ENCODE peak calls at places on chromosomes 1 and 21, in six cellular contexts. L is astrocyte of the cerebellum, S is breast epithelium, V is AG10803, G is thoracic aorta, U is sigmoid colon. Z is an unnamed sample.

GRCh38 chr1:233230011-233230410 is 65.5 kb downstream of the PCNX2 start:
- DNase-seq in U (no peak), G (no peak), L (no peak), V (no peak), S (no peak), Z (peak; percentile 64)

GRCh38 chr1:236220473-236220872 is 61.3 kb downstream of the ERO1B start:
- DNase-seq in U (no peak), L (no peak), G (no peak), S (no peak), V (no peak), Z (no peak)

GRCh38 chr1:197685785-197686184 is 89.5 kb downstream of the DENND1B start:
- DNase-seq in V (peak; percentile 6), G (no peak), S (no peak), L (no peak), U (no peak), Z (no peak)

GRCh38 chr1:29805896-29806160 is 569.5 kb downstream of the PTPRU start:
- DNase-seq in U (no peak), V (no peak), S (no peak), G (no peak), L (no peak), Z (no peak)

GRCh38 chr1:234226106-234226818 is 147.0 kb upstream of the COA6 start:
- DNase-seq in U (no peak), S (no peak), L (no peak), V (no peak), G (no peak), Z (no peak)

GRCh38 chr1:207286747-207287528 is 34.5 kb upstream of the CD55 start:
- DNase-seq in G (no peak), U (no peak), V (peak; percentile 60), L (no peak), S (no peak), Z (no peak)

GRCh38 chr1:205538211-205538840 is 33.9 kb downstream of the CDK18 start:
- DNase-seq in V (peak; percentile 5), S (no peak), G (no peak), U (peak; percentile 24), L (no peak), Z (peak; percentile 8)

GRCh38 chr1:64663654-64664053 is 81.2 kb upstream of the RAVER2 start:
- DNase-seq in S (no peak), L (no peak), V (no peak), U (no peak), G (no peak), Z (peak; percentile 25)

GRCh38 chr1:186155594-186155993 is 219.5 kb downstream of the TPR start:
- DNase-seq in S (no peak), G (no peak), V (peak; percentile 81), L (peak; percentile 41), U (no peak), Z (peak; percentile 89)

GRCh38 chr21:44082648-44083436 is 24.4 kb upstream of the PWP2 start:
- DNase-seq in V (no peak), U (no peak), L (no peak), G (no peak), S (no peak), Z (no peak)

GRCh38 chr1:177754607-177755006 is 215.3 kb downstream of the SEC16B start:
- DNase-seq in V (no peak), S (no peak), G (no peak), L (no peak), U (no peak), Z (no peak)

GRCh38 chr1:159071970-159072582 is 4.5 kb downstream of the AIM2 start:
- DNase-seq in G (no peak), U (no peak), S (no peak), L (peak; percentile 63), V (peak; percentile 81), Z (peak; percentile 83)

GRCh38 chr21:45270306-45270821 is 17.3 kb downstream of the POFUT2 start:
- DNase-seq in L (no peak), V (peak; percentile 7), U (peak; percentile 46), G (no peak), S (peak; percentile 56), Z (no peak)

GRCh38 chr21:36147891-36148290 is 8.7 kb upstream of the DOP1B start:
- DNase-seq in V (no peak), G (no peak), L (no peak), U (no peak), S (no peak), Z (no peak)

GRCh38 chr1:85116856-85117255 is 68.6 kb upstream of the MCOLN3 start:
- DNase-seq in L (no peak), V (no peak), S (no peak), G (no peak), U (no peak), Z (peak; percentile 31)

GRCh38 chr1:169312084-169312954 is 55.3 kb downstream of the NME7 start:
- DNase-seq in V (peak; percentile 89), U (no peak), L (peak; percentile 87), G (no peak), S (no peak), Z (peak; percentile 98)

GRCh38 chr1:9621032-9621431 is 30.5 kb upstream of the PIK3CD start:
- DNase-seq in L (no peak), G (no peak), S (no peak), V (no peak), U (no peak), Z (no peak)

GRCh38 chr1:110106013-110106941 is 6.0 kb upstream of the UBL4B start:
- DNase-seq in G (peak; percentile 30), S (peak; percentile 62), U (peak; percentile 82), V (peak; percentile 65), L (peak; percentile 36), Z (peak; percentile 67)

GRCh38 chr1:165383067-165383466 is 26.6 kb upstream of the LMX1A start:
- DNase-seq in U (peak; percentile 85), V (peak; percentile 94), L (peak; percentile 92), S (no peak), G (peak; percentile 31), Z (peak; percentile 96)

GRCh38 chr1:3943123-3943431 is 43.0 kb upstream of the C1orf174 start:
- DNase-seq in L (no peak), G (no peak), V (no peak), U (no peak), S (no peak), Z (no peak)

GRCh38 chr1:119906927-119907652 is 10.8 kb upstream of the ADAM30 start:
- DNase-seq in V (no peak), S (no peak), L (no peak), G (no peak), U (no peak), Z (no peak)

GRCh38 chr1:39952359-39953110 is 2.4 kb upstream of the MFSD2A start:
- DNase-seq in V (peak; percentile 28), U (no peak), L (no peak), G (no peak), S (no peak), Z (no peak)

GRCh38 chr21:42258150-42258884 is 39.4 kb downstream of the ABCG1 start:
- DNase-seq in G (no peak), L (no peak), V (peak; percentile 45), S (no peak), U (peak; percentile 82), Z (peak; percentile 52)

GRCh38 chr1:93573940-93574469 is 107.6 kb downstream of the BCAR3 start:
- DNase-seq in V (no peak), S (no peak), U (no peak), L (no peak), G (no peak), Z (no peak)

GRCh38 chr1:27887215-27888035 is 15.1 kb downstream of the THEMIS2 start:
- DNase-seq in L (no peak), G (no peak), U (peak; percentile 61), V (no peak), S (peak; percentile 17), Z (no peak)

GRCh38 chr1:211764701-211765100 is 65.9 kb downstream of the LPGAT1 start:
- DNase-seq in S (no peak), G (no peak), L (no peak), V (no peak), U (no peak), Z (no peak)

GRCh38 chr1:181620183-181620582 is 136.9 kb downstream of the CACNA1E start:
- DNase-seq in L (no peak), G (no peak), S (no peak), U (no peak), V (no peak), Z (no peak)

GRCh38 chr1:181626252-181626938 is 143.1 kb downstream of the CACNA1E start:
- DNase-seq in U (no peak), S (no peak), L (no peak), G (no peak), V (no peak), Z (no peak)

GRCh38 chr1:181618559-181618958 is 135.2 kb downstream of the CACNA1E start:
- DNase-seq in U (no peak), L (no peak), S (no peak), V (no peak), G (no peak), Z (no peak)

DNA sequence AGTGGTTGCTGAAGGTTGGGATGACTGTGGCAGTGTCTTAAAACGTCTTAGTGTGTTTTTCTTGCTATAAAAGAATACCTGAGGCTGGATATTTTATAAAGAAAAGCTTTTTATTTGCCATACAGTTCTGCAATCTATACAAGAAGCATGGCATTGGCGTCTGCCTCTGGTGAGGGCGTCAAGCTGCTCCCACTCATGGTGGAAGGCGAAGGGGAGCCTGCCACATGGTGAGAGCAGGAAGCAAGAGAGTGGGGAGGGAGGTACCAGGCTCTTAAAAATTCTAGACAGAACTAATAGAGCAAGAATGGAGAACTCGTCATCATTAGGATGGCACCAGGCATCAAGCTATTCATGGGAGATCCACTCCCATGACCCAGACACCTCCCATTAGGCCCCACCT is 140.5 kb downstream of the CACNA1E start:
- DNase-seq in U (no peak), V (no peak), G (no peak), S (no peak), L (no peak), Z (no peak)
- TF ChIP-seq CTCF in U (no peak), V (no peak), G (no peak), S (no peak), L (no peak), Z (no peak)

DNA sequence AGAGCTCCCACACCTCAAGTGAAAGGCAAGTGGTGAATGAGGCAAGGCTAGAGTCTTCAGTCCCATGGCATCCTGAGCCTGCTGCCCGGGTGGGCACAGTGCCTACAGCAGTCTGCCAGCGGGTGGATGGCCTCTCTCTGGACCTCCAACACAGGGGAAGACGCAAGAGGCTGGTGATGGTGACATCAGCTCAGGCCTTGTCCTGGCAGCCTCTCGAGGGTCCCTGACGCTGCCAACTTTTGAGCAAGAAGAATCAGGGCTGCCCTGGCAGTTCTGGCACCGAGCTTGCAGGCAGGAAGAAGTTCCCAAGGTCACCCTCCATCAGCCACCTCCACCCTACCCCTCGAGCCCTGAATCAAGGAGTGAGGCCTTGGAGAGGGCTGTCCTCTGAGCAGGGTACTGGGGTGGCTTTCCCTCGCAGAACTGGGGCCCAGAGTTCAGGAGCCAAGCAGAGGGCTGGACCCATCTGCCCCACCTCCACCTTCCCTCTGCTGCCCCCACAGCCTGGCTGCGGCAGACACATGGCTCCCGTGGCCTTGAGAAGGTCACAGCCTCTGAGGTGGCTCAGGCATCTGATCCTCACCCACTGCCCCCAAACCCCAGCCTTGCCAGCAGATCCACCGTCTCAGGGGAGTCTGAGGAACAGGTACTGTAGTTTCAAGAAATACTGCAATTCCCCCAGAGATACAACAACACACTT is 5.8 kb downstream of the RAP1GAP start:
- DNase-seq in G (no peak), V (no peak), S (peak; percentile 40), U (peak; percentile 40), L (no peak), Z (no peak)
- TF ChIP-seq CTCF in G (no peak), V (no peak), S (no peak), U (no peak), L (no peak), Z (no peak)

GRCh38 chr1:41323243-41323642 is 38.0 kb upstream of the FOXO6 start:
- DNase-seq in S (no peak), U (no peak), G (no peak), L (no peak), V (no peak), Z (no peak)
- TF ChIP-seq CTCF in S (no peak), U (no peak), G (no peak), L (no peak), V (no peak), Z (no peak)

GRCh38 chr1:201506573-201507567 is at the start of gene CSRP1:
- DNase-seq in V (peak; percentile 85), G (peak; percentile 67), L (peak; percentile 55), U (peak; percentile 97), S (peak; percentile 90), Z (peak; percentile 72)
- TF ChIP-seq CTCF in V (no peak), G (no peak), L (no peak), U (no peak), S (peak; percentile 6), Z (no peak)